ENCODE peak calls at places on chromosomes 1 and 21, in eight cellular contexts. One of them, this sample, is unnamed.

GRCh38 chr1:90821152-90821792 is 104.2 kb upstream of the BARHL2 start:
- DNase-seq in KG1: no peak
- DNase-seq in right lobe of liver: no peak
- DNase-seq in ovary: no peak
- DNase-seq in NCI-H1105: no peak
- DNase-seq in stimulated activated CD4-positive, alpha-beta T cell treated with anti-CD3 and anti-CD28 coated beads, Interleukin-2, amount 100 ng/mL, for 24 hours: no peak
- DNase-seq in osteocyte: no peak
- DNase-seq in HEK293T: no peak
- DNase-seq in this sample: no peak

GRCh38 chr1:82343381-82343780 is 542.6 kb downstream of the ADGRL2 start:
- DNase-seq in KG1: no peak
- DNase-seq in right lobe of liver: no peak
- DNase-seq in ovary: no peak
- DNase-seq in NCI-H1105: no peak
- DNase-seq in stimulated activated CD4-positive, alpha-beta T cell treated with anti-CD3 and anti-CD28 coated beads, Interleukin-2, amount 100 ng/mL, for 24 hours: no peak
- DNase-seq in osteocyte: no peak
- DNase-seq in HEK293T: no peak
- DNase-seq in this sample: no peak

GRCh38 chr1:208157769-208158168 is 86.4 kb downstream of the PLXNA2 start:
- DNase-seq in KG1: no peak
- DNase-seq in right lobe of liver: no peak
- DNase-seq in ovary: no peak
- DNase-seq in NCI-H1105: no peak
- DNase-seq in stimulated activated CD4-positive, alpha-beta T cell treated with anti-CD3 and anti-CD28 coated beads, Interleukin-2, amount 100 ng/mL, for 24 hours: no peak
- DNase-seq in osteocyte: no peak
- DNase-seq in HEK293T: no peak
- DNase-seq in this sample: no peak

GRCh38 chr1:229244091-229244490 is 26.8 kb upstream of the RAB4A start:
- DNase-seq in KG1: no peak
- DNase-seq in right lobe of liver: no peak
- DNase-seq in ovary: no peak
- DNase-seq in NCI-H1105: no peak
- DNase-seq in stimulated activated CD4-positive, alpha-beta T cell treated with anti-CD3 and anti-CD28 coated beads, Interleukin-2, amount 100 ng/mL, for 24 hours: no peak
- DNase-seq in osteocyte: no peak
- DNase-seq in HEK293T: no peak
- DNase-seq in this sample: no peak

GRCh38 chr1:22141948-22142314 is 966 bp downstream of the WNT4 start:
- DNase-seq in KG1: no peak
- DNase-seq in right lobe of liver: no peak
- DNase-seq in ovary: no peak
- DNase-seq in NCI-H1105: no peak
- DNase-seq in stimulated activated CD4-positive, alpha-beta T cell treated with anti-CD3 and anti-CD28 coated beads, Interleukin-2, amount 100 ng/mL, for 24 hours: no peak
- DNase-seq in osteocyte: no peak
- DNase-seq in HEK293T: no peak
- DNase-seq in this sample: no peak

GRCh38 chr1:215865060-215865459 is 298.0 kb downstream of the KCTD3 start:
- DNase-seq in KG1: no peak
- DNase-seq in right lobe of liver: no peak
- DNase-seq in ovary: no peak
- DNase-seq in NCI-H1105: no peak
- DNase-seq in stimulated activated CD4-positive, alpha-beta T cell treated with anti-CD3 and anti-CD28 coated beads, Interleukin-2, amount 100 ng/mL, for 24 hours: no peak
- DNase-seq in osteocyte: no peak
- DNase-seq in HEK293T: no peak
- DNase-seq in this sample: no peak

GRCh38 chr1:197632000-197632399 is 143.3 kb downstream of the DENND1B start:
- DNase-seq in KG1: no peak
- DNase-seq in right lobe of liver: no peak
- DNase-seq in ovary: no peak
- DNase-seq in NCI-H1105: no peak
- DNase-seq in stimulated activated CD4-positive, alpha-beta T cell treated with anti-CD3 and anti-CD28 coated beads, Interleukin-2, amount 100 ng/mL, for 24 hours: no peak
- DNase-seq in osteocyte: no peak
- DNase-seq in HEK293T: no peak
- DNase-seq in this sample: no peak

GRCh38 chr1:182977480-182977879 is 24.5 kb upstream of the SHCBP1L start:
- DNase-seq in KG1: no peak
- DNase-seq in right lobe of liver: no peak
- DNase-seq in ovary: no peak
- DNase-seq in NCI-H1105: no peak
- DNase-seq in stimulated activated CD4-positive, alpha-beta T cell treated with anti-CD3 and anti-CD28 coated beads, Interleukin-2, amount 100 ng/mL, for 24 hours: no peak
- DNase-seq in osteocyte: no peak
- DNase-seq in HEK293T: no peak
- DNase-seq in this sample: no peak

GRCh38 chr1:26861889-26862371 is 1.0 kb upstream of the SFN start:
- DNase-seq in KG1: no peak
- DNase-seq in right lobe of liver: no peak
- DNase-seq in ovary: no peak
- DNase-seq in NCI-H1105: no peak
- DNase-seq in stimulated activated CD4-positive, alpha-beta T cell treated with anti-CD3 and anti-CD28 coated beads, Interleukin-2, amount 100 ng/mL, for 24 hours: no peak
- DNase-seq in osteocyte: no peak
- DNase-seq in HEK293T: no peak
- DNase-seq in this sample: no peak

GRCh38 chr1:11691928-11692711 is 610 bp downstream of the DRAXIN start:
- DNase-seq in KG1: no peak
- DNase-seq in right lobe of liver: no peak
- DNase-seq in ovary: no peak
- DNase-seq in NCI-H1105: no peak
- DNase-seq in stimulated activated CD4-positive, alpha-beta T cell treated with anti-CD3 and anti-CD28 coated beads, Interleukin-2, amount 100 ng/mL, for 24 hours: no peak
- DNase-seq in osteocyte: no peak
- DNase-seq in HEK293T: no peak
- DNase-seq in this sample: no peak

GRCh38 chr1:151774540-151774939 is 11.2 kb upstream of the MRPL9 start:
- DNase-seq in KG1: no peak
- DNase-seq in right lobe of liver: no peak
- DNase-seq in ovary: no peak
- DNase-seq in NCI-H1105: no peak
- DNase-seq in stimulated activated CD4-positive, alpha-beta T cell treated with anti-CD3 and anti-CD28 coated beads, Interleukin-2, amount 100 ng/mL, for 24 hours: no peak
- DNase-seq in osteocyte: no peak
- DNase-seq in HEK293T: no peak
- DNase-seq in this sample: no peak

GRCh38 chr1:41827991-41828570 is 90.6 kb downstream of the HIVEP3 start:
- DNase-seq in KG1: no peak
- DNase-seq in right lobe of liver: no peak
- DNase-seq in ovary: no peak
- DNase-seq in NCI-H1105: no peak
- DNase-seq in stimulated activated CD4-positive, alpha-beta T cell treated with anti-CD3 and anti-CD28 coated beads, Interleukin-2, amount 100 ng/mL, for 24 hours: no peak
- DNase-seq in osteocyte: no peak
- DNase-seq in HEK293T: no peak
- DNase-seq in this sample: no peak

GRCh38 chr1:209398330-209398991 is 185.1 kb upstream of the CAMK1G start:
- DNase-seq in KG1: no peak
- DNase-seq in right lobe of liver: peak; percentile 53
- DNase-seq in ovary: no peak
- DNase-seq in NCI-H1105: no peak
- DNase-seq in stimulated activated CD4-positive, alpha-beta T cell treated with anti-CD3 and anti-CD28 coated beads, Interleukin-2, amount 100 ng/mL, for 24 hours: no peak
- DNase-seq in osteocyte: no peak
- DNase-seq in HEK293T: no peak
- DNase-seq in this sample: no peak

GRCh38 chr1:181391297-181391905 is 91.9 kb upstream of the CACNA1E start:
- DNase-seq in KG1: no peak
- DNase-seq in right lobe of liver: no peak
- DNase-seq in ovary: no peak
- DNase-seq in NCI-H1105: peak; percentile 74
- DNase-seq in stimulated activated CD4-positive, alpha-beta T cell treated with anti-CD3 and anti-CD28 coated beads, Interleukin-2, amount 100 ng/mL, for 24 hours: no peak
- DNase-seq in osteocyte: no peak
- DNase-seq in HEK293T: peak; percentile 51
- DNase-seq in this sample: no peak

GRCh38 chr21:33412832-33413519 is 9.8 kb downstream of the IFNGR2 start:
- DNase-seq in KG1: no peak
- DNase-seq in right lobe of liver: peak; percentile 53
- DNase-seq in ovary: no peak
- DNase-seq in NCI-H1105: no peak
- DNase-seq in stimulated activated CD4-positive, alpha-beta T cell treated with anti-CD3 and anti-CD28 coated beads, Interleukin-2, amount 100 ng/mL, for 24 hours: no peak
- DNase-seq in osteocyte: no peak
- DNase-seq in HEK293T: no peak
- DNase-seq in this sample: peak; percentile 28

GRCh38 chr1:27130798-27131197 is 24.1 kb downstream of the SLC9A1 start:
- DNase-seq in KG1: no peak
- DNase-seq in right lobe of liver: no peak
- DNase-seq in ovary: no peak
- DNase-seq in NCI-H1105: no peak
- DNase-seq in stimulated activated CD4-positive, alpha-beta T cell treated with anti-CD3 and anti-CD28 coated beads, Interleukin-2, amount 100 ng/mL, for 24 hours: no peak
- DNase-seq in osteocyte: no peak
- DNase-seq in HEK293T: no peak
- DNase-seq in this sample: no peak

GRCh38 chr1:176736015-176736414 is 273.0 kb downstream of the PAPPA2 start:
- DNase-seq in KG1: no peak
- DNase-seq in right lobe of liver: no peak
- DNase-seq in ovary: no peak
- DNase-seq in NCI-H1105: no peak
- DNase-seq in stimulated activated CD4-positive, alpha-beta T cell treated with anti-CD3 and anti-CD28 coated beads, Interleukin-2, amount 100 ng/mL, for 24 hours: no peak
- DNase-seq in osteocyte: no peak
- DNase-seq in HEK293T: no peak
- DNase-seq in this sample: no peak

GRCh38 chr1:98651116-98651625 is 10.3 kb upstream of the SNX7 start:
- DNase-seq in KG1: no peak
- DNase-seq in right lobe of liver: no peak
- DNase-seq in ovary: no peak
- DNase-seq in NCI-H1105: no peak
- DNase-seq in stimulated activated CD4-positive, alpha-beta T cell treated with anti-CD3 and anti-CD28 coated beads, Interleukin-2, amount 100 ng/mL, for 24 hours: no peak
- DNase-seq in osteocyte: no peak
- DNase-seq in HEK293T: no peak
- DNase-seq in this sample: no peak

GRCh38 chr1:48089356-48089891 is 92.2 kb upstream of the TRABD2B start:
- DNase-seq in KG1: no peak
- DNase-seq in right lobe of liver: no peak
- DNase-seq in ovary: no peak
- DNase-seq in NCI-H1105: no peak
- DNase-seq in stimulated activated CD4-positive, alpha-beta T cell treated with anti-CD3 and anti-CD28 coated beads, Interleukin-2, amount 100 ng/mL, for 24 hours: no peak
- DNase-seq in osteocyte: no peak
- DNase-seq in HEK293T: no peak
- DNase-seq in this sample: no peak

GRCh38 chr1:178238722-178239510 is 145.0 kb downstream of the RASAL2 start:
- DNase-seq in KG1: no peak
- DNase-seq in right lobe of liver: no peak
- DNase-seq in ovary: no peak
- DNase-seq in NCI-H1105: no peak
- DNase-seq in stimulated activated CD4-positive, alpha-beta T cell treated with anti-CD3 and anti-CD28 coated beads, Interleukin-2, amount 100 ng/mL, for 24 hours: no peak
- DNase-seq in osteocyte: no peak
- DNase-seq in HEK293T: no peak
- DNase-seq in this sample: no peak

GRCh38 chr1:164740021-164740526 is 181.1 kb downstream of the PBX1 start:
- DNase-seq in KG1: no peak
- DNase-seq in right lobe of liver: no peak
- DNase-seq in ovary: no peak
- DNase-seq in NCI-H1105: no peak
- DNase-seq in stimulated activated CD4-positive, alpha-beta T cell treated with anti-CD3 and anti-CD28 coated beads, Interleukin-2, amount 100 ng/mL, for 24 hours: no peak
- DNase-seq in osteocyte: no peak
- DNase-seq in HEK293T: no peak
- DNase-seq in this sample: no peak

GRCh38 chr1:228090613-228091081 is 8.1 kb downstream of the ARF1 start:
- DNase-seq in KG1: no peak
- DNase-seq in right lobe of liver: peak; percentile 20
- DNase-seq in ovary: peak; percentile 8
- DNase-seq in NCI-H1105: no peak
- DNase-seq in stimulated activated CD4-positive, alpha-beta T cell treated with anti-CD3 and anti-CD28 coated beads, Interleukin-2, amount 100 ng/mL, for 24 hours: peak; percentile 0
- DNase-seq in osteocyte: no peak
- DNase-seq in HEK293T: no peak
- DNase-seq in this sample: no peak

GRCh38 chr1:241639653-241640148 is 468 bp downstream of the CHML start:
- DNase-seq in KG1: peak; percentile 26
- DNase-seq in right lobe of liver: peak; percentile 49
- DNase-seq in ovary: peak; percentile 26
- DNase-seq in NCI-H1105: no peak
- DNase-seq in stimulated activated CD4-positive, alpha-beta T cell treated with anti-CD3 and anti-CD28 coated beads, Interleukin-2, amount 100 ng/mL, for 24 hours: peak; percentile 49
- DNase-seq in osteocyte: no peak
- DNase-seq in HEK293T: peak; percentile 68
- DNase-seq in this sample: no peak

GRCh38 chr21:31732891-31733520 is 1.1 kb upstream of the SCAF4 start:
- DNase-seq in KG1: no peak
- DNase-seq in right lobe of liver: peak; percentile 23
- DNase-seq in ovary: no peak
- DNase-seq in NCI-H1105: no peak
- DNase-seq in stimulated activated CD4-positive, alpha-beta T cell treated with anti-CD3 and anti-CD28 coated beads, Interleukin-2, amount 100 ng/mL, for 24 hours: peak; percentile 34
- DNase-seq in osteocyte: no peak
- DNase-seq in HEK293T: peak; percentile 20
- DNase-seq in this sample: no peak

GRCh38 chr1:169906938-169907337 is 13.2 kb upstream of the SCYL3 start:
- DNase-seq in KG1: no peak
- DNase-seq in right lobe of liver: no peak
- DNase-seq in ovary: no peak
- DNase-seq in NCI-H1105: no peak
- DNase-seq in stimulated activated CD4-positive, alpha-beta T cell treated with anti-CD3 and anti-CD28 coated beads, Interleukin-2, amount 100 ng/mL, for 24 hours: no peak
- DNase-seq in osteocyte: no peak
- DNase-seq in HEK293T: no peak
- DNase-seq in this sample: no peak

GRCh38 chr1:185227161-185227560 is 70.2 kb downstream of the SWT1 start:
- DNase-seq in KG1: no peak
- DNase-seq in right lobe of liver: no peak
- DNase-seq in ovary: no peak
- DNase-seq in NCI-H1105: no peak
- DNase-seq in stimulated activated CD4-positive, alpha-beta T cell treated with anti-CD3 and anti-CD28 coated beads, Interleukin-2, amount 100 ng/mL, for 24 hours: no peak
- DNase-seq in osteocyte: no peak
- DNase-seq in HEK293T: no peak
- DNase-seq in this sample: no peak

GRCh38 chr1:160104520-160104885 is 6.1 kb upstream of the IGSF8 start:
- DNase-seq in KG1: no peak
- DNase-seq in right lobe of liver: no peak
- DNase-seq in ovary: no peak
- DNase-seq in NCI-H1105: no peak
- DNase-seq in stimulated activated CD4-positive, alpha-beta T cell treated with anti-CD3 and anti-CD28 coated beads, Interleukin-2, amount 100 ng/mL, for 24 hours: no peak
- DNase-seq in osteocyte: no peak
- DNase-seq in HEK293T: no peak
- DNase-seq in this sample: no peak

GRCh38 chr1:966603-967295 is 467 bp downstream of the PLEKHN1 start:
- DNase-seq in KG1: peak; percentile 21
- DNase-seq in right lobe of liver: peak; percentile 88
- DNase-seq in ovary: no peak
- DNase-seq in NCI-H1105: no peak
- DNase-seq in stimulated activated CD4-positive, alpha-beta T cell treated with anti-CD3 and anti-CD28 coated beads, Interleukin-2, amount 100 ng/mL, for 24 hours: peak; percentile 91
- DNase-seq in osteocyte: no peak
- DNase-seq in HEK293T: peak; percentile 61
- DNase-seq in this sample: peak; percentile 37

GRCh38 chr1:1703796-1704195 is 11.2 kb upstream of the SLC35E2B start:
- DNase-seq in KG1: no peak
- DNase-seq in right lobe of liver: no peak
- DNase-seq in ovary: no peak
- DNase-seq in NCI-H1105: no peak
- DNase-seq in stimulated activated CD4-positive, alpha-beta T cell treated with anti-CD3 and anti-CD28 coated beads, Interleukin-2, amount 100 ng/mL, for 24 hours: no peak
- DNase-seq in osteocyte: peak; percentile 78
- DNase-seq in HEK293T: no peak
- DNase-seq in this sample: no peak

GRCh38 chr1:227125929-227126545 is 185.9 kb downstream of the COQ8A start:
- DNase-seq in KG1: no peak
- DNase-seq in right lobe of liver: no peak
- DNase-seq in ovary: no peak
- DNase-seq in NCI-H1105: no peak
- DNase-seq in stimulated activated CD4-positive, alpha-beta T cell treated with anti-CD3 and anti-CD28 coated beads, Interleukin-2, amount 100 ng/mL, for 24 hours: no peak
- DNase-seq in osteocyte: no peak
- DNase-seq in HEK293T: no peak
- DNase-seq in this sample: no peak

GRCh38 chr1:116770625-116771024 is 16.4 kb downstream of the CD2 start:
- DNase-seq in KG1: no peak
- DNase-seq in right lobe of liver: no peak
- DNase-seq in ovary: no peak
- DNase-seq in NCI-H1105: no peak
- DNase-seq in stimulated activated CD4-positive, alpha-beta T cell treated with anti-CD3 and anti-CD28 coated beads, Interleukin-2, amount 100 ng/mL, for 24 hours: no peak
- DNase-seq in osteocyte: no peak
- DNase-seq in HEK293T: no peak
- DNase-seq in this sample: no peak

GRCh38 chr1:66402194-66402593 is 131.8 kb upstream of the SGIP1 start:
- DNase-seq in KG1: no peak
- DNase-seq in right lobe of liver: no peak
- DNase-seq in ovary: peak; percentile 38
- DNase-seq in NCI-H1105: no peak
- DNase-seq in stimulated activated CD4-positive, alpha-beta T cell treated with anti-CD3 and anti-CD28 coated beads, Interleukin-2, amount 100 ng/mL, for 24 hours: no peak
- DNase-seq in osteocyte: no peak
- DNase-seq in HEK293T: no peak
- DNase-seq in this sample: peak; percentile 85

GRCh38 chr1:217274927-217275616 is 355.8 kb downstream of the GPATCH2 start:
- DNase-seq in KG1: no peak
- DNase-seq in right lobe of liver: no peak
- DNase-seq in ovary: no peak
- DNase-seq in NCI-H1105: no peak
- DNase-seq in stimulated activated CD4-positive, alpha-beta T cell treated with anti-CD3 and anti-CD28 coated beads, Interleukin-2, amount 100 ng/mL, for 24 hours: no peak
- DNase-seq in osteocyte: no peak
- DNase-seq in HEK293T: no peak
- DNase-seq in this sample: no peak

GRCh38 chr1:40404670-40405462 is 31.3 kb downstream of the SMAP2 start:
- DNase-seq in KG1: peak; percentile 27
- DNase-seq in right lobe of liver: no peak
- DNase-seq in ovary: no peak
- DNase-seq in NCI-H1105: peak; percentile 31
- DNase-seq in stimulated activated CD4-positive, alpha-beta T cell treated with anti-CD3 and anti-CD28 coated beads, Interleukin-2, amount 100 ng/mL, for 24 hours: no peak
- DNase-seq in osteocyte: no peak
- DNase-seq in HEK293T: peak; percentile 40
- DNase-seq in this sample: no peak